ENCODE peak calls at places on chromosomes 16 and 17, in seven cellular contexts. Y is cardiac fibroblast, R is K562, M is Peyer's patch, B is AG10803, J is iPS DF 6.9, K is astrocyte of the cerebellum. A is an unnamed sample.

GRCh38 chr16:29806641-29807425 is 504 bp downstream of the MAZ start:
- DNase-seq in J (no peak), B (no peak), R (peak), Y (peak), M (peak), K (no peak), A (no peak)

GRCh38 chr16:54546481-54546880 is 259.9 kb upstream of the IRX3 start:
- DNase-seq in B (no peak), J (no peak), K (no peak), Y (no peak), M (no peak), R (no peak), A (no peak)

GRCh38 chr16:66427036-66427446 is at the start of gene BEAN1:
- DNase-seq in R (peak), M (no peak), Y (no peak), B (peak), K (no peak), J (no peak), A (no peak)

GRCh38 chr17:81966343-81967243 is 5.6 kb upstream of the NOTUM start:
- DNase-seq in B (peak), M (peak), K (no peak), R (no peak), J (no peak), Y (peak), A (no peak)

GRCh38 chr17:5097101-5097834 is 14.4 kb downstream of the ZNF232 start:
- DNase-seq in K (no peak), Y (no peak), B (no peak), M (peak), J (no peak), R (no peak), A (no peak)

GRCh38 chr17:50047488-50048126 is 8.3 kb upstream of the ITGA3 start:
- DNase-seq in B (peak), M (no peak), Y (peak), J (no peak), K (no peak), R (no peak), A (no peak)

GRCh38 chr16:11967195-11967911 is 2.3 kb downstream of the TNFRSF17 start:
- DNase-seq in M (no peak), J (no peak), B (no peak), K (no peak), Y (no peak), R (no peak), A (no peak)

GRCh38 chr16:68275611-68276191 is 11.4 kb downstream of the SLC7A6 start:
- DNase-seq in M (peak), R (no peak), K (no peak), J (no peak), Y (no peak), B (no peak), A (no peak)

GRCh38 chr17:57562231-57562630 is 182.9 kb downstream of the CCDC182 start:
- DNase-seq in Y (no peak), B (no peak), R (no peak), J (no peak), M (no peak), K (no peak), A (no peak)

GRCh38 chr16:11349599-11350276 is 4.5 kb downstream of the RMI2 start:
- DNase-seq in R (no peak), B (peak), K (no peak), Y (peak), M (no peak), J (no peak), A (no peak)

GRCh38 chr16:89711601-89712475 is 8.9 kb downstream of the VPS9D1 start:
- DNase-seq in K (no peak), R (peak), M (peak), J (no peak), B (no peak), Y (peak), A (no peak)

DNA sequence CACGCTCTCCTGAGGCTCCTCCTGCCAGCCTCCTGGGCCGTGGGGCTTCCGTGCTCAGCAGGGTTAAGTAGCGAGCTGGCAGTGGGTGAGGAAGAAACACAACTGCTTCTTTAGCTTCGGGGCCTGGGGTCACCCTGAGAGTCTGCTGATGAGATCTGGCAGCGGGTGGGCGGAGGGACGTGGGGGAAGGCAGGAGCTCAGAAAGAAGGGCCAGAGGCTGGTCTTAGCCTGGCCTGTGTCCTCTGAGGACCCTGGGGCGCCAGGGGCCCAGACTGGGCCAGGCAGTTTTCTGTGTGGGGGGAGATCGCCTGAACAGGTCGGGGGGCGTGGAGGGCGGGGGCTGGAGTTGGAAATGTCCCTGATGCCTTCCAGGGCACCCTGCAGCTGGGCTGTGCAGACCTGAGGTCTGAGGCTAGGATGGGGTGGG is 97.8 kb upstream of the GSE1 start:
- DNase-seq in J (no peak), Y (no peak), K (no peak), M (no peak), B (no peak), R (peak), A (no peak)
- H3K4me3 ChIP-seq in J (no peak), Y (peak), K (no peak), M (no peak), B (peak), R (no peak), A (peak)

GRCh38 chr17:78365561-78366108 is 5.8 kb upstream of the SOCS3 start:
- DNase-seq in B (no peak), M (no peak), J (no peak), R (no peak), Y (no peak), K (peak), A (no peak)
- H3K4me3 ChIP-seq in B (no peak), M (no peak), J (no peak), R (no peak), Y (no peak), K (no peak), A (no peak)

DNA sequence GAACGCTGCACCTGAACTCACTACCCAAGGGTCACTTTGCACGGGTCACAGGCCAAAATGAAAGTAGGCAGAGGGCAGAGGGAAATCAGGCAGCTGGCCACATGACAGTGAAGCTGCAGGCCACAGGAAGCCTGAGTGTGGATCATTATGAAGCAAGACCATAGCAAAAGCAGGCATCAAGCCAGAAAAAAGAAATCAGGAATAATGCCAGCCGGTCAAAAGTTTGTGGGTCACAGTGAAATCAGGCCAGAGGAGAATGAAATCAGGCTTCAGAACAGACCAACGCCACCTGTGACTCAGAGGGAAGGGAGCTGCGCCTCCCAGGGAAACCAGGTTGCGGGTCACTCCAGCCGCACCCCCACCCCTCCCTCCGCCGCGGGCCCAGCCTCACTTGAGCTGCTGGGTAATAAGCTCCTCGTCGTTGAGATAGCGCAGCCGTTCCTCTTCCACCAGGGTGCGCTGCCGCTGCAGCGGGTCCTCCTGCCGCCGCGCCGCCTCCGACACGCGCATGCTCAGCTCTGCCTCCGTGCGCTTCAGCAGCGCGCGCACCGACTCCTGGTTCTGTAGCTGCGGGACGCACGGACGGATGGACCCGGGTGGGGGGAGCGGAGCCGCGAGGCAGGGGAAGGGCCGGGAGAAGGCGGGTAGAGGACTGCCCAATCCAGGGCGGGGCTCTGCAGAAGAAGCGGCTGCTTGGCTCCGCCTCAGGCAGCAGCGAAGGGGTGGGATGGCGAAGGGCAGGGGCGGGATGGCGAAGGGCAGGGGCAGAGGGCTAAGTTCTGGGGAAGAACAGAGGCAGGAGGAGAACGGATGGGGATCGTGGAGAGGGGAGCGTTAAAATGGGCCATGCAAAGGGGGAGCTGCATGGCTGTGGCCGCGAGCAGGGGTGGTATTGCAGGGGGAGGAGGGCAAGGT is 47.7 kb downstream of the SRCIN1 start:
- DNase-seq in R (peak), M (peak), B (peak), J (peak), Y (peak), K (peak), A (peak)
- H3K4me3 ChIP-seq in R (peak), M (peak), B (peak), J (peak), Y (peak), K (peak), A (peak)

GRCh38 chr17:14307560-14308024 is 6.7 kb downstream of the HS3ST3B1 start:
- DNase-seq in M (no peak), K (no peak), J (no peak), R (no peak), B (peak), Y (peak), A (peak)

GRCh38 chr17:14304876-14305636 is 4.2 kb downstream of the HS3ST3B1 start:
- DNase-seq in M (no peak), K (no peak), Y (peak), R (no peak), J (no peak), B (no peak), A (no peak)

GRCh38 chr17:14305785-14306496 is 5.1 kb downstream of the HS3ST3B1 start:
- DNase-seq in Y (no peak), R (no peak), K (no peak), B (no peak), M (no peak), J (no peak), A (no peak)

GRCh38 chr17:14308636-14308964 is 7.7 kb downstream of the HS3ST3B1 start:
- DNase-seq in R (no peak), M (no peak), B (no peak), Y (no peak), J (no peak), K (no peak), A (no peak)

DNA sequence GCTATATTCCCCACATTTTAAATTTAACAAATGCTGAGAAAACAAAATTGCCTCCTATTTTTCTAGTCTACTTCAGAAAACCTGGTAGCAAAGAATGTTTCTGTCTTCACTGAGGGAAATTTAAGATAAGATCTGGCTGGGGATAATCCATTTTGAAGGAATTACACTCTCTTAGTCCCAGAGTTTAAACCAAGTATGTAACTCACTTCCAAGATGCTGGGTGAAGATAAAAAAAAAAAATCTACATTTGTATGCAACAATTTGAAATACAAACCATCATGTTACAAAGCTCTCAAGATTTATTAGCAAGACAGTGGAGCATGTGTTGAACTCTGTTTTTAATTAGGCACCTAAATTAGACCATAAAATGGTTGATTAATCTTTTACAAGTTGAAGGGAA is 5.7 kb downstream of the HS3ST3B1 start:
- DNase-seq in J (no peak), B (peak), Y (no peak), M (no peak), R (no peak), K (no peak), A (no peak)
- H3K4me3 ChIP-seq in J (no peak), B (peak), Y (no peak), M (no peak), R (no peak), K (no peak), A (no peak)

DNA sequence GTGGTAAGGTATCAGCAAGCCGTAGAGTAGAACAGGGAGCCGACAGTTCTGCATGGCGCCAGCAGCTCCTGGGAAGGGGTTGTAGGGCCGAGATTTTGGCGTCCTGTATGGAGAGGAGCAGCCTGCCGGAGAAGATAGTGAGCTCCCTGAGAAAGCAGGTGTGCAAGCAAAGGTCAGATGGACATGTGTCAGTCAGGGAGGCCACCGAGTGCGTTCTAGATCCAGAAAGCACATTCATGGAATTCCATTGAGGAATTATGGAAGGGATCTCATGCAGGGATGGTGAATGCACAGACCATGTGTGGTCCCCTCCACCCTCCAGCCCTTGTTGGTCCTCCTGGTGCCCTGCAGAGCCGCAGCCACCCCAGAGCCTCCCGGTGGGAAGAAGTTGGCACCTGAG is 33.7 kb downstream of the CMIP start:
- DNase-seq in M (no peak), Y (no peak), K (no peak), B (no peak), J (no peak), R (no peak), A (no peak)
- H3K4me3 ChIP-seq in M (peak), Y (no peak), K (no peak), B (no peak), J (no peak), R (no peak), A (no peak)

GRCh38 chr16:20774703-20775362 is 11.0 kb downstream of the ACSM3 start:
- DNase-seq in R (peak), Y (peak), J (peak), B (peak), K (no peak), M (peak), A (no peak)
- H3K4me3 ChIP-seq in R (no peak), Y (no peak), J (no peak), B (no peak), K (no peak), M (no peak), A (no peak)

DNA sequence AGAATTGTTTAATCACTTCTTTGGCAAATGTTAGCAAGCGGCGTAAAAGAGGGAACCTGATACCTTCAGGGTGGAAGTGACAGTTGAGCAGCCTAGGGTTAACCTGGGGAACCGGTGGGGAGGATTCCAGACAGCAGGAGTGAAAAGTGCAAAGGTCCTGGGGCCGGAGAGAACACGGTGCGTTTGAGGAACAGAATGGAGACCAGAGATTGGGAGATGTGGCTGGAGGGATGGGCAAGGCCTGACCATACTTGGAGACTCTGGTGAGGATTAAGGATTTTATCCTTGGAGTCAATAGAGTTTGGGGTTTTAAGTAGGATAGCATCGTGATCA is 2.3 kb upstream of the ZNF500 start:
- DNase-seq in J (no peak), R (no peak), K (no peak), B (no peak), M (no peak), Y (no peak), A (no peak)
- H3K4me3 ChIP-seq in J (peak), R (peak), K (peak), B (no peak), M (no peak), Y (peak), A (peak)